ENCODE peak calls at places on chromosomes 5 and 9, in five cellular contexts. One of them, this sample, is unnamed.

GRCh38 chr5:95842955-95843544 is 20.5 kb upstream of the GLRX start:
- DNase-seq in HFF-Myc: no peak
- DNase-seq in PC-3: peak; percentile 62
- DNase-seq in epithelial cell of esophagus: no peak
- DNase-seq in uterus: no peak
- DNase-seq in this sample: no peak

GRCh38 chr9:127689332-127690000 is 17.3 kb upstream of the CFAP157 start:
- DNase-seq in epithelial cell of esophagus: no peak
- DNase-seq in HFF-Myc: no peak
- DNase-seq in uterus: no peak
- DNase-seq in PC-3: no peak
- DNase-seq in this sample: no peak

GRCh38 chr5:171492781-171493180 is 73.3 kb downstream of the FGF18 start:
- DNase-seq in HFF-Myc: no peak
- DNase-seq in uterus: no peak
- DNase-seq in epithelial cell of esophagus: no peak
- DNase-seq in PC-3: no peak
- DNase-seq in this sample: no peak

GRCh38 chr9:136545966-136546696 is at the start of gene NOTCH1:
- DNase-seq in epithelial cell of esophagus: peak; percentile 97
- DNase-seq in HFF-Myc: peak; percentile 76
- DNase-seq in PC-3: peak; percentile 81
- DNase-seq in uterus: peak; percentile 88
- DNase-seq in this sample: peak; percentile 65

GRCh38 chr5:35924122-35924949 is 14.1 kb downstream of the CAPSL start:
- DNase-seq in uterus: no peak
- DNase-seq in PC-3: peak; percentile 72
- DNase-seq in epithelial cell of esophagus: peak; percentile 41
- DNase-seq in HFF-Myc: no peak
- DNase-seq in this sample: peak; percentile 61

GRCh38 chr5:109316631-109317030 is 93.1 kb downstream of the PJA2 start:
- DNase-seq in PC-3: peak; percentile 22
- DNase-seq in uterus: no peak
- DNase-seq in epithelial cell of esophagus: peak; percentile 61
- DNase-seq in HFF-Myc: peak; percentile 37
- DNase-seq in this sample: no peak

GRCh38 chr5:137733922-137734695 is 1.8 kb downstream of the KLHL3 start:
- DNase-seq in PC-3: no peak
- DNase-seq in epithelial cell of esophagus: peak; percentile 45
- DNase-seq in uterus: no peak
- DNase-seq in HFF-Myc: no peak
- DNase-seq in this sample: no peak

GRCh38 chr9:95125652-95126051 is 191.9 kb downstream of the FANCC start:
- DNase-seq in epithelial cell of esophagus: no peak
- DNase-seq in HFF-Myc: no peak
- DNase-seq in uterus: peak; percentile 19
- DNase-seq in PC-3: no peak
- DNase-seq in this sample: no peak

GRCh38 chr9:113577525-113578261 is 114.2 kb downstream of the RGS3 start:
- DNase-seq in epithelial cell of esophagus: no peak
- DNase-seq in HFF-Myc: no peak
- DNase-seq in PC-3: peak; percentile 58
- DNase-seq in uterus: no peak
- DNase-seq in this sample: no peak

GRCh38 chr5:143212261-143212660 is 191.2 kb downstream of the NR3C1 start:
- DNase-seq in HFF-Myc: no peak
- DNase-seq in uterus: no peak
- DNase-seq in epithelial cell of esophagus: no peak
- DNase-seq in PC-3: no peak
- DNase-seq in this sample: no peak

GRCh38 chr5:132460835-132461230 is 29.7 kb downstream of the IRF1 start:
- DNase-seq in uterus: no peak
- DNase-seq in PC-3: no peak
- DNase-seq in HFF-Myc: no peak
- DNase-seq in epithelial cell of esophagus: no peak
- DNase-seq in this sample: no peak

GRCh38 chr9:70285246-70285645 is 26.5 kb downstream of the SMC5 start:
- DNase-seq in HFF-Myc: peak; percentile 26
- DNase-seq in uterus: peak; percentile 54
- DNase-seq in PC-3: no peak
- DNase-seq in epithelial cell of esophagus: no peak
- DNase-seq in this sample: no peak

GRCh38 chr5:153905214-153905613 is 133.5 kb downstream of the FAM114A2 start:
- DNase-seq in PC-3: no peak
- DNase-seq in HFF-Myc: no peak
- DNase-seq in uterus: no peak
- DNase-seq in epithelial cell of esophagus: no peak
- DNase-seq in this sample: no peak

GRCh38 chr5:93611900-93612898 is 29.2 kb downstream of the NR2F1 start:
- DNase-seq in uterus: no peak
- DNase-seq in epithelial cell of esophagus: peak; percentile 18
- DNase-seq in HFF-Myc: no peak
- DNase-seq in PC-3: peak; percentile 35
- DNase-seq in this sample: no peak
- H3K4me3 ChIP-seq in uterus: no peak overlapping the region
- H3K4me3 ChIP-seq in epithelial cell of esophagus: no peak overlapping the region
- H3K4me3 ChIP-seq in HFF-Myc: no peak overlapping the region
- H3K4me3 ChIP-seq in PC-3: peak overlapping the region; percentile 57
- H3K4me3 ChIP-seq in this sample: peak overlapping the region; percentile 23

GRCh38 chr9:38423273-38423938 is 848 bp downstream of the IGFBPL1 start:
- DNase-seq in uterus: no peak
- DNase-seq in epithelial cell of esophagus: no peak
- DNase-seq in HFF-Myc: no peak
- DNase-seq in PC-3: no peak
- DNase-seq in this sample: no peak
- H3K4me3 ChIP-seq in uterus: no peak overlapping the region
- H3K4me3 ChIP-seq in epithelial cell of esophagus: no peak overlapping the region
- H3K4me3 ChIP-seq in HFF-Myc: no peak overlapping the region
- H3K4me3 ChIP-seq in PC-3: no peak overlapping the region
- H3K4me3 ChIP-seq in this sample: peak overlapping the region; percentile 22

DNA sequence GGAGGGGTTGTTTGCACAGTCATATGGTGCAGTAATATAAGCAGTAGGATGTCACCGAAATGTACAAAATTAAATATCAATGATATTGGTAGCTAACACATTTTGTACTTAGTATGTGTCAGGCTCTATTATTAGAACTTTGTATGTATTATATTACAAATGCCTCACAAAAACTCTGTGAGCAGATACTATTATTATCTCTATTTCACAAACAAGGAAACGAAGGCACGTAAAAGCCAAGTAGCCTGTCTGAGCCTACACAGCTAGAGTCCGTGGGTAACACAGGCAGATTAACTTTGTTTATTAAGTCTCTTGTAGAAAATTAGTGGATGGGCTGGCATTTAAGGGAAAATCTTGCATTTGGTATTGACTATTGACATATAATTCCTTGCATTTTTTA is 284.3 kb upstream of the DAB2 start:
- DNase-seq in uterus: no peak
- DNase-seq in epithelial cell of esophagus: no peak
- DNase-seq in HFF-Myc: no peak
- DNase-seq in PC-3: no peak
- DNase-seq in this sample: no peak
- H3K4me3 ChIP-seq in uterus: no peak overlapping the region
- H3K4me3 ChIP-seq in epithelial cell of esophagus: no peak overlapping the region
- H3K4me3 ChIP-seq in HFF-Myc: no peak overlapping the region
- H3K4me3 ChIP-seq in PC-3: no peak overlapping the region
- H3K4me3 ChIP-seq in this sample: no peak overlapping the region

GRCh38 chr9:93818237-93818636 is 136.9 kb downstream of the BARX1 start:
- DNase-seq in epithelial cell of esophagus: no peak
- DNase-seq in PC-3: no peak
- DNase-seq in HFF-Myc: no peak
- DNase-seq in uterus: no peak
- DNase-seq in this sample: no peak

GRCh38 chr9:93820667-93821306 is 134.4 kb downstream of the BARX1 start:
- DNase-seq in HFF-Myc: no peak
- DNase-seq in epithelial cell of esophagus: no peak
- DNase-seq in PC-3: peak; percentile 7
- DNase-seq in uterus: no peak
- DNase-seq in this sample: no peak

GRCh38 chr9:93821307-93821703 is 133.8 kb downstream of the BARX1 start:
- DNase-seq in epithelial cell of esophagus: no peak
- DNase-seq in uterus: no peak
- DNase-seq in HFF-Myc: no peak
- DNase-seq in PC-3: no peak
- DNase-seq in this sample: no peak

GRCh38 chr9:93819905-93820304 is 135.2 kb downstream of the BARX1 start:
- DNase-seq in PC-3: no peak
- DNase-seq in uterus: no peak
- DNase-seq in epithelial cell of esophagus: no peak
- DNase-seq in HFF-Myc: no peak
- DNase-seq in this sample: no peak

DNA sequence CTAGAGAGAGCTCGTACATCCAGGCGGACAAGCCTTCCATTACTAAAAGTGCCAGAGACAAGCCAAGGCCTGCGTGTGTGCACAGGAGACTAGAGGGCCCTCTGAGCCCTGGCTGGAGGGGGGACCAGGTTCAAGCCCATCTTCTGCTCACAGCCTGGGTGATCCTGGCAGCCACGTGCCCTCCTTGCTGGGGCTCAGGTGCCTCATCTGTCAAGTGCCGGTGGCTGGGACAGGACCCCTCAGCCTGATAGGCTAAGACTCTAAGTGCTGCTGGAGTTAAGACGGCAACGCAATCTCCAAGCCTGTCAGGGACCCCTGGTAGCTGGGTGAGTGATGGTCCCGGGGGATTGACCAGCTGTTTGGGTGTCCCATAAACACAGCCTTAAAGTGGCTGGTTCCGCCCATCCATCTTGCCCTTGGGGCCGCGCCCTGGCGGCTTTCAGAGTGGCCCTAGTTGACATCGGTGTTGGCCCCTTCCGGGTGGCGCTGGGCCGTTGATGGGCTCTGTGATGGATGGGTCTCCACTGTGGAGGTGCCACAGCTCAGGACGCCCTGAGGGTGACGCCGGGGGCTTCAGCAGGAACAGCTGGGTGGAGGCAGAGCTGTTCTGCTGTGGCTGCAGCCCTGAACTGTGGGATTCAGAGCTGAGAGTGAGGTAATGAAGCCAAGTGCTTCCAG is 136.2 kb downstream of the BARX1 start:
- DNase-seq in PC-3: no peak
- DNase-seq in uterus: no peak
- DNase-seq in epithelial cell of esophagus: no peak
- DNase-seq in HFF-Myc: no peak
- DNase-seq in this sample: no peak
- H3K4me3 ChIP-seq in PC-3: no peak overlapping the region
- H3K4me3 ChIP-seq in uterus: no peak overlapping the region
- H3K4me3 ChIP-seq in epithelial cell of esophagus: no peak overlapping the region
- H3K4me3 ChIP-seq in HFF-Myc: no peak overlapping the region
- H3K4me3 ChIP-seq in this sample: no peak overlapping the region

DNA sequence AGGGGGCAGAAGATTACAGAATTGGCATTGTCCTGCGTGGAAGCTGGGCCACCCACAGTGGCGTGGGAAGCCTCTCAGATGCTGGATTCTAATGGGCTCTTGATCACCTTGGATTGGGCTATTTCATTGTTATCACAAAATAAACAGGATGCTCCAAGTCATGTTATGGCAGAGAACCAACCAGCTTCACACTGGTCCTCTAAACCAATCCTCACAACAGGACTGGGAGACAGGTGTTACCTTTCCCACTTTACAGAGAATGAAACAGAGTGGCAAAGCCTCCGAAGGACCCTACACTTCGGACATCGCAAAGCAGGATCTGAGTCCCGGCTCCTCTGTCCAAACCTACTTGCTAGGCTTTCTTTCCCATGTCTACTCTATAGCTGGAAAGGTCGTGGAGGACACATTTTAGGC is 447 bp upstream of the SMIM3 start:
- DNase-seq in uterus: no peak
- DNase-seq in PC-3: peak; percentile 53
- DNase-seq in epithelial cell of esophagus: no peak
- DNase-seq in HFF-Myc: no peak
- DNase-seq in this sample: no peak
- H3K4me3 ChIP-seq in uterus: peak overlapping the region; percentile 61
- H3K4me3 ChIP-seq in PC-3: peak overlapping the region; percentile 91
- H3K4me3 ChIP-seq in epithelial cell of esophagus: peak overlapping the region; percentile 74
- H3K4me3 ChIP-seq in HFF-Myc: peak overlapping the region; percentile 87
- H3K4me3 ChIP-seq in this sample: peak overlapping the region; percentile 79

GRCh38 chr5:56052735-56053134 is 58.0 kb upstream of the IL6ST start:
- DNase-seq in uterus: no peak
- DNase-seq in epithelial cell of esophagus: no peak
- DNase-seq in HFF-Myc: no peak
- DNase-seq in PC-3: no peak
- DNase-seq in this sample: no peak

GRCh38 chr5:56048124-56048523 is 53.4 kb upstream of the IL6ST start:
- DNase-seq in epithelial cell of esophagus: no peak
- DNase-seq in PC-3: no peak
- DNase-seq in HFF-Myc: no peak
- DNase-seq in uterus: no peak
- DNase-seq in this sample: no peak

GRCh38 chr5:56047448-56047847 is 52.7 kb upstream of the IL6ST start:
- DNase-seq in HFF-Myc: no peak
- DNase-seq in epithelial cell of esophagus: no peak
- DNase-seq in uterus: no peak
- DNase-seq in PC-3: no peak
- DNase-seq in this sample: no peak

GRCh38 chr5:56053363-56053762 is 58.6 kb upstream of the IL6ST start:
- DNase-seq in PC-3: no peak
- DNase-seq in uterus: no peak
- DNase-seq in HFF-Myc: no peak
- DNase-seq in epithelial cell of esophagus: no peak
- DNase-seq in this sample: no peak

DNA sequence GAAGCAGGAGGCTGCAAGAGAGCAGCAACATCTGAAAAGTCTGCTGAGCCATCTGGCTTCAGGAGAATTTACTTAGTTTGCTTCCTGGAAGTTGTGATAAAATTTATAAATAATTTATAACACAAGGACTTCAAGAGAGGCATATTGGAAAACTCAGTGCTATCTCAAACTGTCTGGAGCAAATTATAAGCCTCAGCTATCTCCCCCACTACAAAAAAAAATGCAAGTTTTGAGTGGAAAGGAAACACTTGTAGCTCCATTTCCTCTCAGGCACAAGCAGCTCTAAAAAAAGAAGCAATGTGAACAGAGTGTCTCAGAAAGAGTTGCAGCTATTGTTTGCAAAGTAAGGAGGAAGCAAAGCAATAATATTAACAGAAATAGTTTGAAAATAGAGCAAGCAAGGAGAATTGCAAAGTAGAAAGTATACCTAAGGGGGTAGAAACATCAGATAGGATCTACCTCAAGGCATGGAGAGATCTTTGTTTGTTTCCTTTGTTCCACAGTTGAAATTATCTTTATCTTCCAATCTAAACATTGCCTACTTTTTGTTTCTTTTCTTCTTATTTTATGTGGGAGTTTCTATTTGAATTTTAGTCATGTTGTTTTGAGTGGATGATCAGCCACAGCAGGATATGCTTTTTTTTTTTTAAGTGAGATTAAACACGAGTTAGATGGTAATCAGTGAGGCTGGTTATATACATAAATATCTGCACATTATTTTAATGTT is 56.0 kb upstream of the IL6ST start:
- DNase-seq in epithelial cell of esophagus: no peak
- DNase-seq in PC-3: no peak
- DNase-seq in HFF-Myc: no peak
- DNase-seq in uterus: no peak
- DNase-seq in this sample: no peak
- H3K4me3 ChIP-seq in epithelial cell of esophagus: no peak overlapping the region
- H3K4me3 ChIP-seq in PC-3: no peak overlapping the region
- H3K4me3 ChIP-seq in HFF-Myc: no peak overlapping the region
- H3K4me3 ChIP-seq in uterus: no peak overlapping the region
- H3K4me3 ChIP-seq in this sample: no peak overlapping the region